ENCODE peak calls at places on chromosomes 7 and 10, in four cellular contexts. One of them, this sample, is unnamed.

GRCh38 chr10:97788552-97789442 is 17.0 kb upstream of the SFRP5 start:
- DNase-seq in sigmoid colon: no peak
- DNase-seq in upper lobe of left lung: peak; percentile 83
- DNase-seq in GM12891: no peak
- DNase-seq in this sample: no peak

GRCh38 chr7:12942599-12942998 is 255.2 kb downstream of the ARL4A start:
- DNase-seq in upper lobe of left lung: no peak
- DNase-seq in sigmoid colon: no peak
- DNase-seq in GM12891: no peak
- DNase-seq in this sample: no peak

GRCh38 chr10:61754553-61755540 is 92.1 kb downstream of the CABCOCO1 start:
- DNase-seq in GM12891: no peak
- DNase-seq in upper lobe of left lung: no peak
- DNase-seq in sigmoid colon: no peak
- DNase-seq in this sample: no peak

GRCh38 chr10:100735087-100735344 is 10.4 kb upstream of the PAX2 start:
- DNase-seq in sigmoid colon: no peak
- DNase-seq in upper lobe of left lung: no peak
- DNase-seq in GM12891: no peak
- DNase-seq in this sample: no peak

GRCh38 chr10:122140941-122141623 is 130.0 kb upstream of the BTBD16 start:
- DNase-seq in GM12891: no peak
- DNase-seq in upper lobe of left lung: peak; percentile 83
- DNase-seq in sigmoid colon: peak; percentile 97
- DNase-seq in this sample: peak; percentile 45

GRCh38 chr7:23012797-23013714 is 874 bp downstream of the HYCC1 start:
- DNase-seq in GM12891: no peak
- DNase-seq in upper lobe of left lung: peak; percentile 25
- DNase-seq in sigmoid colon: peak; percentile 76
- DNase-seq in this sample: no peak

GRCh38 chr10:75209325-75210192 is 1.0 kb upstream of the VDAC2 start:
- DNase-seq in sigmoid colon: peak; percentile 92
- DNase-seq in upper lobe of left lung: peak; percentile 65
- DNase-seq in GM12891: peak; percentile 37
- DNase-seq in this sample: peak; percentile 80

GRCh38 chr7:1691601-1692499 is 21.8 kb downstream of the ELFN1 start:
- DNase-seq in upper lobe of left lung: peak; percentile 10
- DNase-seq in GM12891: no peak
- DNase-seq in sigmoid colon: peak; percentile 80
- DNase-seq in this sample: no peak

GRCh38 chr7:104207348-104207730 is 474 bp downstream of the ORC5 start:
- DNase-seq in upper lobe of left lung: no peak
- DNase-seq in GM12891: no peak
- DNase-seq in sigmoid colon: no peak
- DNase-seq in this sample: no peak

GRCh38 chr7:134562136-134562535 is 13.2 kb downstream of the AKR1B15 start:
- DNase-seq in sigmoid colon: no peak
- DNase-seq in GM12891: no peak
- DNase-seq in upper lobe of left lung: no peak
- DNase-seq in this sample: no peak

GRCh38 chr10:124071141-124071540 is 22.3 kb downstream of the CHST15 start:
- DNase-seq in GM12891: no peak
- DNase-seq in upper lobe of left lung: no peak
- DNase-seq in sigmoid colon: no peak
- DNase-seq in this sample: no peak

GRCh38 chr7:47505317-47506007 is 76.4 kb downstream of the TNS3 start:
- DNase-seq in upper lobe of left lung: no peak
- DNase-seq in GM12891: no peak
- DNase-seq in sigmoid colon: no peak
- DNase-seq in this sample: no peak

GRCh38 chr7:123571684-123572083 is 14.1 kb upstream of the NDUFA5 start:
- DNase-seq in GM12891: no peak
- DNase-seq in sigmoid colon: no peak
- DNase-seq in upper lobe of left lung: no peak
- DNase-seq in this sample: no peak

GRCh38 chr10:45154481-45154880 is 153.8 kb downstream of the ZNF22 start:
- DNase-seq in sigmoid colon: no peak
- DNase-seq in upper lobe of left lung: no peak
- DNase-seq in GM12891: no peak
- DNase-seq in this sample: no peak

GRCh38 chr10:16652154-16652553 is 130.5 kb upstream of the C1QL3 start:
- DNase-seq in upper lobe of left lung: no peak
- DNase-seq in GM12891: no peak
- DNase-seq in sigmoid colon: no peak
- DNase-seq in this sample: no peak

GRCh38 chr10:36172054-36172531 is 530.0 kb upstream of the FZD8 start:
- DNase-seq in GM12891: no peak
- DNase-seq in upper lobe of left lung: no peak
- DNase-seq in sigmoid colon: no peak
- DNase-seq in this sample: no peak

GRCh38 chr10:73625004-73625883 is 16.0 kb downstream of the MYOZ1 start:
- DNase-seq in GM12891: no peak
- DNase-seq in sigmoid colon: peak; percentile 72
- DNase-seq in upper lobe of left lung: no peak
- DNase-seq in this sample: no peak

GRCh38 chr7:33039905-33040292 is 22.7 kb downstream of the NT5C3A start:
- DNase-seq in upper lobe of left lung: no peak
- DNase-seq in GM12891: no peak
- DNase-seq in sigmoid colon: no peak
- DNase-seq in this sample: no peak

GRCh38 chr10:79087721-79088120 is 19.0 kb downstream of the ZMIZ1 start:
- DNase-seq in sigmoid colon: no peak
- DNase-seq in GM12891: no peak
- DNase-seq in upper lobe of left lung: no peak
- DNase-seq in this sample: no peak

GRCh38 chr10:79088613-79089355 is 20.0 kb downstream of the ZMIZ1 start:
- DNase-seq in GM12891: no peak
- DNase-seq in sigmoid colon: no peak
- DNase-seq in upper lobe of left lung: no peak
- DNase-seq in this sample: no peak

GRCh38 chr10:79086822-79087221 is 18.1 kb downstream of the ZMIZ1 start:
- DNase-seq in GM12891: no peak
- DNase-seq in sigmoid colon: no peak
- DNase-seq in upper lobe of left lung: no peak
- DNase-seq in this sample: no peak

GRCh38 chr10:79089579-79090110 is 20.9 kb downstream of the ZMIZ1 start:
- DNase-seq in sigmoid colon: no peak
- DNase-seq in GM12891: no peak
- DNase-seq in upper lobe of left lung: no peak
- DNase-seq in this sample: no peak

GRCh38 chr10:79088176-79088575 is 19.4 kb downstream of the ZMIZ1 start:
- DNase-seq in GM12891: no peak
- DNase-seq in sigmoid colon: no peak
- DNase-seq in upper lobe of left lung: peak; percentile 78
- DNase-seq in this sample: no peak
- TF ChIP-seq POLR2AphosphoS5 in GM12891: no peak
- TF ChIP-seq POLR2AphosphoS5 in sigmoid colon: no peak
- TF ChIP-seq POLR2AphosphoS5 in upper lobe of left lung: no peak
- TF ChIP-seq POLR2AphosphoS5 in this sample: no peak

DNA sequence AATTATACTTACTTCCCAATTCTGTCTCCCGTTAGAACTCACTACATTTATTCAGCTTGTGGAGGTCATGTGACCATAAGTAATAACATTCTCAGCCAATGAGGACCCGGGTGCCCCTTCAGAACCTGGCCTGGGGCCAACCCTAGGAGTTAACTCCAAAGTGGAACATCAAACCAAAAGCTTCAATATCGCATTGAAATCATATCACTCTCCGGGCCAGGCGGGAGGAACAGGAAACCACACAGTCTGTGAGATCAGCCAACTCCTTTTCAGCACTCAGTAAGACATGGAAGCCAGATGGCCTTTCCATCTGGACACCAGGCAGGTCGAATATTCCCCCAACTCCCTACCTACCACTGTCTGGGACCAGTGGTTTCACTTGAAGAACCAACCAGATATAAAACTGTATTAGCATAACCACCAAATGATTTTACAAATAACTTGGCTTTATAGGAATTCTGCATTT is 5.5 kb downstream of the CREB3L2 start:
- DNase-seq in upper lobe of left lung: peak; percentile 39
- DNase-seq in sigmoid colon: no peak
- DNase-seq in GM12891: no peak
- DNase-seq in this sample: peak; percentile 47
- TF ChIP-seq POLR2AphosphoS5 in upper lobe of left lung: no peak
- TF ChIP-seq POLR2AphosphoS5 in sigmoid colon: no peak
- TF ChIP-seq POLR2AphosphoS5 in GM12891: no peak
- TF ChIP-seq POLR2AphosphoS5 in this sample: peak; percentile 81

DNA sequence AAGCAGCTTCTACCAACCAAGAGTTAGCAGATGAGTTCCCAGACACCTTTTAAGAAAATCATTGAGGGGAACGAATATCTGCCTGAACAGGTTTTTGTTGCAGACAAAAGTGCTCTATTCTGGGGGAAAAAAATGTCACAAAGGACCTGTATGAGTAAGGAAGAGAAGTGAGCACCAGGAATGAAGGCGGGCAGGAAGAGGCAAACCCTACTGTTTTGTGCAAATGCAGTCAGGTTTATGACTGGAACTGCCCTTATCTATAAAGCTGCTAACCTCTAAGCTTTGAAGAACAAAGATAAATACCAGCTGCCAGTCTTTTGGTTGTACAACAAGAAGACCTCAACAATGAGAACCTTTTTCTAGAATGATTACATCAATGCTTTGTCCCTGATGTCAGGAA is 292.4 kb upstream of the SP4 start:
- DNase-seq in GM12891: no peak
- DNase-seq in upper lobe of left lung: no peak
- DNase-seq in sigmoid colon: no peak
- DNase-seq in this sample: no peak
- TF ChIP-seq POLR2AphosphoS5 in GM12891: no peak
- TF ChIP-seq POLR2AphosphoS5 in upper lobe of left lung: no peak
- TF ChIP-seq POLR2AphosphoS5 in sigmoid colon: no peak
- TF ChIP-seq POLR2AphosphoS5 in this sample: no peak

GRCh38 chr10:110810625-110811024 is 61.1 kb upstream of the PDCD4 start:
- DNase-seq in sigmoid colon: no peak
- DNase-seq in upper lobe of left lung: no peak
- DNase-seq in GM12891: no peak
- DNase-seq in this sample: no peak

GRCh38 chr10:110811791-110812581 is 59.7 kb upstream of the PDCD4 start:
- DNase-seq in upper lobe of left lung: no peak
- DNase-seq in GM12891: no peak
- DNase-seq in sigmoid colon: peak; percentile 78
- DNase-seq in this sample: no peak

GRCh38 chr10:110812583-110812982 is 59.1 kb upstream of the PDCD4 start:
- DNase-seq in sigmoid colon: no peak
- DNase-seq in GM12891: no peak
- DNase-seq in upper lobe of left lung: no peak
- DNase-seq in this sample: no peak

GRCh38 chr10:110815354-110816004 is 56.2 kb upstream of the PDCD4 start:
- DNase-seq in GM12891: no peak
- DNase-seq in upper lobe of left lung: no peak
- DNase-seq in sigmoid colon: peak; percentile 66
- DNase-seq in this sample: no peak

GRCh38 chr10:110813743-110814472 is 57.8 kb upstream of the PDCD4 start:
- DNase-seq in sigmoid colon: peak; percentile 30
- DNase-seq in upper lobe of left lung: no peak
- DNase-seq in GM12891: no peak
- DNase-seq in this sample: no peak
- TF ChIP-seq POLR2AphosphoS5 in sigmoid colon: no peak
- TF ChIP-seq POLR2AphosphoS5 in upper lobe of left lung: no peak
- TF ChIP-seq POLR2AphosphoS5 in GM12891: no peak
- TF ChIP-seq POLR2AphosphoS5 in this sample: no peak

GRCh38 chr10:57222603-57223002 is 861.5 kb upstream of the ZWINT start:
- DNase-seq in sigmoid colon: no peak
- DNase-seq in GM12891: no peak
- DNase-seq in upper lobe of left lung: no peak
- DNase-seq in this sample: no peak
- TF ChIP-seq POLR2AphosphoS5 in sigmoid colon: no peak
- TF ChIP-seq POLR2AphosphoS5 in GM12891: no peak
- TF ChIP-seq POLR2AphosphoS5 in upper lobe of left lung: no peak
- TF ChIP-seq POLR2AphosphoS5 in this sample: no peak

GRCh38 chr7:127854383-127854782 is 176.9 kb downstream of the LRRC4 start:
- DNase-seq in sigmoid colon: no peak
- DNase-seq in upper lobe of left lung: no peak
- DNase-seq in GM12891: no peak
- DNase-seq in this sample: no peak

GRCh38 chr7:127858915-127859189 is 172.4 kb downstream of the LRRC4 start:
- DNase-seq in upper lobe of left lung: no peak
- DNase-seq in sigmoid colon: no peak
- DNase-seq in GM12891: no peak
- DNase-seq in this sample: no peak

GRCh38 chr7:127857464-127857841 is 173.8 kb downstream of the LRRC4 start:
- DNase-seq in sigmoid colon: no peak
- DNase-seq in GM12891: no peak
- DNase-seq in upper lobe of left lung: no peak
- DNase-seq in this sample: no peak

GRCh38 chr7:127859330-127859729 is 171.9 kb downstream of the LRRC4 start:
- DNase-seq in upper lobe of left lung: no peak
- DNase-seq in sigmoid colon: no peak
- DNase-seq in GM12891: no peak
- DNase-seq in this sample: no peak

DNA sequence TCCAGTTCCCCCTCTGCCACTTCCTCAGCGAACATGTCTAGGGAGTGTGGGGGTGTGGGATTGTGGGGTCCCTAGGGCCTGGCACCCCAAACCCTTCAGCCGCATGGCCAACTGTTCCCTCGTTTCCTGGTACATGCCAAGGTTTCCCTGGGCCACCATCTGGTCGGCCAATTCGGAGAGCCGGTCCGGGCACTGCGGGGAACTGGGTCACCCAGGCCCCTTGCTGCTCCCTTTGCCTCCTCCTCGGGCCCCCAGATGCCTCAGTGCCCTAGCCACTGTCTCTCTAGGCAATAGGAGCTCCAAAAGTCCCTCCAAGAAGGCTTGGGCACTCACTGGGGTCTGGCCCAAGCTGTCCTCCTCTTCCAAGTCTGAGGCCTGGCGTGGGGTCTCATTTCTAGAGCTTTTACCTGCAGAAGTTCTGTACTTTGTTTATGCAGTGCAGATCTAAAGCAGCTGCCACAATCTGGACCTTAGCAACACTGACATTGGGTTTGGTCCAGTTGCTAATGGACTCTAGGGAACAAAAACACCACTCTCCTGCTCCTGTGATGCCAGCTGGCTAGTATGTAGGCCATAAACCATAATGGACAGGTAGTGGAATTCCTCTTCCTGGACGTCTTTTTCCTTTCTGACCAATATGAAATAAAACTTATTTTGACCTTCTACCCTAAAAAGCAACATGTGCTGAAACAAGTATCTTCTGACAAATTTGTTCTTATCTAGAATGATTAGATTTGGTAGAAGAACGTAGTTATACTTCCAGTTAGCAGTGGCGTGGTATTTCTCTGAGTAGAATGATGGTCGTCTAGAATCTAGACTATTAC is 172.9 kb downstream of the LRRC4 start:
- DNase-seq in upper lobe of left lung: no peak
- DNase-seq in GM12891: no peak
- DNase-seq in sigmoid colon: peak; percentile 78
- DNase-seq in this sample: no peak
- TF ChIP-seq POLR2AphosphoS5 in upper lobe of left lung: no peak
- TF ChIP-seq POLR2AphosphoS5 in GM12891: no peak
- TF ChIP-seq POLR2AphosphoS5 in sigmoid colon: peak; percentile 77
- TF ChIP-seq POLR2AphosphoS5 in this sample: no peak